ENCODE peak calls at places on chromosomes 4 and X, in eight cellular contexts. One of them, this sample, is unnamed.

GRCh38 chrX:72714471-72714916 is 388 bp upstream of the PHKA1 start:
- DNase-seq in activated CD8-positive, alpha-beta memory T cell treated with anti-CD3 and anti-CD28 coated beads for 4 hours: no peak
- DNase-seq in lung microvascular endothelial cell: peak
- DNase-seq in NCI-H1092: peak
- DNase-seq in stimulated activated CD8-positive, alpha-beta memory T cell treated with anti-CD3 and anti-CD28 coated beads, Interleukin-4, amount 100 ng/mL, for 24 hours: no peak
- DNase-seq in right lobe of liver: peak
- DNase-seq in tibial nerve: peak
- DNase-seq in effector memory CD8-positive, alpha-beta T cell: no peak
- DNase-seq in this sample: no peak

GRCh38 chr4:176271749-176272148 is 2.7 kb upstream of the ASB5 start:
- DNase-seq in activated CD8-positive, alpha-beta memory T cell treated with anti-CD3 and anti-CD28 coated beads for 4 hours: no peak
- DNase-seq in effector memory CD8-positive, alpha-beta T cell: no peak
- DNase-seq in NCI-H1092: no peak
- DNase-seq in right lobe of liver: no peak
- DNase-seq in lung microvascular endothelial cell: no peak
- DNase-seq in stimulated activated CD8-positive, alpha-beta memory T cell treated with anti-CD3 and anti-CD28 coated beads, Interleukin-4, amount 100 ng/mL, for 24 hours: no peak
- DNase-seq in tibial nerve: no peak
- DNase-seq in this sample: no peak

GRCh38 chr4:41281038-41281634 is 24.4 kb downstream of the UCHL1 start:
- DNase-seq in stimulated activated CD8-positive, alpha-beta memory T cell treated with anti-CD3 and anti-CD28 coated beads, Interleukin-4, amount 100 ng/mL, for 24 hours: no peak
- DNase-seq in tibial nerve: no peak
- DNase-seq in lung microvascular endothelial cell: peak
- DNase-seq in right lobe of liver: no peak
- DNase-seq in NCI-H1092: peak
- DNase-seq in effector memory CD8-positive, alpha-beta T cell: peak
- DNase-seq in activated CD8-positive, alpha-beta memory T cell treated with anti-CD3 and anti-CD28 coated beads for 4 hours: no peak
- DNase-seq in this sample: peak

GRCh38 chr4:112515278-112516075 is 503 bp downstream of the NEUROG2 start:
- DNase-seq in tibial nerve: no peak
- DNase-seq in lung microvascular endothelial cell: peak
- DNase-seq in effector memory CD8-positive, alpha-beta T cell: no peak
- DNase-seq in right lobe of liver: no peak
- DNase-seq in NCI-H1092: peak
- DNase-seq in stimulated activated CD8-positive, alpha-beta memory T cell treated with anti-CD3 and anti-CD28 coated beads, Interleukin-4, amount 100 ng/mL, for 24 hours: no peak
- DNase-seq in activated CD8-positive, alpha-beta memory T cell treated with anti-CD3 and anti-CD28 coated beads for 4 hours: no peak
- DNase-seq in this sample: no peak

GRCh38 chr4:101025755-101026154 is 321.6 kb downstream of the PPP3CA start:
- DNase-seq in stimulated activated CD8-positive, alpha-beta memory T cell treated with anti-CD3 and anti-CD28 coated beads, Interleukin-4, amount 100 ng/mL, for 24 hours: no peak
- DNase-seq in effector memory CD8-positive, alpha-beta T cell: no peak
- DNase-seq in lung microvascular endothelial cell: no peak
- DNase-seq in right lobe of liver: no peak
- DNase-seq in tibial nerve: no peak
- DNase-seq in activated CD8-positive, alpha-beta memory T cell treated with anti-CD3 and anti-CD28 coated beads for 4 hours: no peak
- DNase-seq in NCI-H1092: no peak
- DNase-seq in this sample: no peak

GRCh38 chrX:97907791-97908190 is 1024.1 kb downstream of the RPA4 start:
- DNase-seq in right lobe of liver: no peak
- DNase-seq in lung microvascular endothelial cell: no peak
- DNase-seq in tibial nerve: no peak
- DNase-seq in stimulated activated CD8-positive, alpha-beta memory T cell treated with anti-CD3 and anti-CD28 coated beads, Interleukin-4, amount 100 ng/mL, for 24 hours: no peak
- DNase-seq in NCI-H1092: no peak
- DNase-seq in effector memory CD8-positive, alpha-beta T cell: no peak
- DNase-seq in activated CD8-positive, alpha-beta memory T cell treated with anti-CD3 and anti-CD28 coated beads for 4 hours: no peak
- DNase-seq in this sample: no peak

GRCh38 chrX:17374619-17375360 is at the start of gene NHS:
- DNase-seq in tibial nerve: peak
- DNase-seq in NCI-H1092: peak
- DNase-seq in right lobe of liver: peak
- DNase-seq in activated CD8-positive, alpha-beta memory T cell treated with anti-CD3 and anti-CD28 coated beads for 4 hours: no peak
- DNase-seq in effector memory CD8-positive, alpha-beta T cell: no peak
- DNase-seq in stimulated activated CD8-positive, alpha-beta memory T cell treated with anti-CD3 and anti-CD28 coated beads, Interleukin-4, amount 100 ng/mL, for 24 hours: no peak
- DNase-seq in lung microvascular endothelial cell: no peak
- DNase-seq in this sample: no peak

GRCh38 chr4:185656467-185656890 is 121.2 kb upstream of the PDLIM3 start:
- DNase-seq in right lobe of liver: no peak
- DNase-seq in activated CD8-positive, alpha-beta memory T cell treated with anti-CD3 and anti-CD28 coated beads for 4 hours: no peak
- DNase-seq in effector memory CD8-positive, alpha-beta T cell: no peak
- DNase-seq in NCI-H1092: no peak
- DNase-seq in stimulated activated CD8-positive, alpha-beta memory T cell treated with anti-CD3 and anti-CD28 coated beads, Interleukin-4, amount 100 ng/mL, for 24 hours: no peak
- DNase-seq in lung microvascular endothelial cell: peak
- DNase-seq in tibial nerve: no peak
- DNase-seq in this sample: no peak

GRCh38 chr4:109079177-109079576 is 223.3 kb downstream of the COL25A1 start:
- DNase-seq in right lobe of liver: no peak
- DNase-seq in effector memory CD8-positive, alpha-beta T cell: no peak
- DNase-seq in stimulated activated CD8-positive, alpha-beta memory T cell treated with anti-CD3 and anti-CD28 coated beads, Interleukin-4, amount 100 ng/mL, for 24 hours: no peak
- DNase-seq in tibial nerve: no peak
- DNase-seq in NCI-H1092: no peak
- DNase-seq in activated CD8-positive, alpha-beta memory T cell treated with anti-CD3 and anti-CD28 coated beads for 4 hours: no peak
- DNase-seq in lung microvascular endothelial cell: no peak
- DNase-seq in this sample: no peak

GRCh38 chr4:181662383-181662782 is 580.8 kb upstream of the TENM3 start:
- DNase-seq in lung microvascular endothelial cell: no peak
- DNase-seq in tibial nerve: no peak
- DNase-seq in stimulated activated CD8-positive, alpha-beta memory T cell treated with anti-CD3 and anti-CD28 coated beads, Interleukin-4, amount 100 ng/mL, for 24 hours: no peak
- DNase-seq in activated CD8-positive, alpha-beta memory T cell treated with anti-CD3 and anti-CD28 coated beads for 4 hours: no peak
- DNase-seq in right lobe of liver: no peak
- DNase-seq in NCI-H1092: no peak
- DNase-seq in effector memory CD8-positive, alpha-beta T cell: no peak
- DNase-seq in this sample: no peak

GRCh38 chr4:17817027-17817426 is 6.2 kb downstream of the NCAPG start:
- DNase-seq in tibial nerve: no peak
- DNase-seq in effector memory CD8-positive, alpha-beta T cell: no peak
- DNase-seq in stimulated activated CD8-positive, alpha-beta memory T cell treated with anti-CD3 and anti-CD28 coated beads, Interleukin-4, amount 100 ng/mL, for 24 hours: no peak
- DNase-seq in NCI-H1092: peak
- DNase-seq in right lobe of liver: no peak
- DNase-seq in activated CD8-positive, alpha-beta memory T cell treated with anti-CD3 and anti-CD28 coated beads for 4 hours: no peak
- DNase-seq in lung microvascular endothelial cell: peak
- DNase-seq in this sample: peak

GRCh38 chr4:142345909-142346308 is 500.2 kb downstream of the INPP4B start:
- DNase-seq in activated CD8-positive, alpha-beta memory T cell treated with anti-CD3 and anti-CD28 coated beads for 4 hours: no peak
- DNase-seq in right lobe of liver: no peak
- DNase-seq in lung microvascular endothelial cell: no peak
- DNase-seq in effector memory CD8-positive, alpha-beta T cell: no peak
- DNase-seq in NCI-H1092: no peak
- DNase-seq in tibial nerve: no peak
- DNase-seq in stimulated activated CD8-positive, alpha-beta memory T cell treated with anti-CD3 and anti-CD28 coated beads, Interleukin-4, amount 100 ng/mL, for 24 hours: no peak
- DNase-seq in this sample: no peak

GRCh38 chr4:13511101-13511500 is 27.0 kb upstream of the RAB28 start:
- DNase-seq in tibial nerve: no peak
- DNase-seq in stimulated activated CD8-positive, alpha-beta memory T cell treated with anti-CD3 and anti-CD28 coated beads, Interleukin-4, amount 100 ng/mL, for 24 hours: no peak
- DNase-seq in activated CD8-positive, alpha-beta memory T cell treated with anti-CD3 and anti-CD28 coated beads for 4 hours: no peak
- DNase-seq in effector memory CD8-positive, alpha-beta T cell: no peak
- DNase-seq in NCI-H1092: no peak
- DNase-seq in lung microvascular endothelial cell: no peak
- DNase-seq in right lobe of liver: no peak
- DNase-seq in this sample: no peak

GRCh38 chrX:109843963-109844751 is 111.1 kb upstream of the ACSL4 start:
- DNase-seq in NCI-H1092: no peak
- DNase-seq in tibial nerve: no peak
- DNase-seq in lung microvascular endothelial cell: no peak
- DNase-seq in effector memory CD8-positive, alpha-beta T cell: no peak
- DNase-seq in right lobe of liver: no peak
- DNase-seq in activated CD8-positive, alpha-beta memory T cell treated with anti-CD3 and anti-CD28 coated beads for 4 hours: no peak
- DNase-seq in stimulated activated CD8-positive, alpha-beta memory T cell treated with anti-CD3 and anti-CD28 coated beads, Interleukin-4, amount 100 ng/mL, for 24 hours: no peak
- DNase-seq in this sample: no peak